ENCODE peak calls at places on chromosomes 6 and 20, in seven cellular contexts. R is MCF 10A; X is neural crest cell; G is stimulated activated CD4-positive, alpha-beta T cell treated with anti-CD3 and anti-CD28 coated beads, Interleukin-4, amount 100 ng/mL, for 48 hours; Q is COLO829; J is Ammon's horn; E is T-cell. K is an unnamed sample.

GRCh38 chr6:41975276-41975675 is 33.7 kb upstream of the CCND3 start:
- DNase-seq in R (no peak), X (no peak), G (no peak), Q (no peak), J (no peak), E (no peak), K (no peak)

GRCh38 chr6:75204222-75204958 is 1.5 kb downstream of the COL12A1 start:
- DNase-seq in R (peak; percentile 91), X (peak; percentile 70), G (no peak), Q (peak; percentile 79), J (peak; percentile 82), E (no peak), K (peak; percentile 44)

GRCh38 chr6:34982424-34982852 is 93.4 kb downstream of the ANKS1A start:
- DNase-seq in R (peak; percentile 7), X (no peak), G (no peak), Q (no peak), J (peak; percentile 79), E (no peak), K (no peak)

GRCh38 chr6:147161974-147162495 is 42.2 kb upstream of the STXBP5 start:
- DNase-seq in R (peak; percentile 84), X (no peak), G (no peak), Q (no peak), J (no peak), E (no peak), K (no peak)

GRCh38 chr6:49606696-49607390 is 29.8 kb downstream of the RHAG start:
- DNase-seq in R (peak; percentile 95), X (peak; percentile 25), G (no peak), Q (peak; percentile 89), J (peak; percentile 91), E (no peak), K (no peak)

GRCh38 chr20:61980647-61981583 is 84.8 kb downstream of the TAF4 start:
- DNase-seq in R (peak; percentile 26), X (no peak), G (no peak), Q (peak; percentile 51), J (no peak), E (no peak), K (no peak)

GRCh38 chr6:88982720-88983119 is 19.3 kb upstream of the RNGTT start:
- DNase-seq in R (peak; percentile 90), X (no peak), G (no peak), Q (peak; percentile 53), J (peak; percentile 77), E (no peak), K (no peak)

GRCh38 chr20:57160985-57161384 is 105.5 kb downstream of the BMP7 start:
- DNase-seq in R (peak; percentile 2), X (no peak), G (no peak), Q (no peak), J (no peak), E (no peak), K (no peak)

GRCh38 chr6:28607990-28608389 is 82.3 kb downstream of the GPX5 start:
- DNase-seq in R (no peak), X (no peak), G (no peak), Q (no peak), J (no peak), E (no peak), K (no peak)

GRCh38 chr6:25971187-25971811 is 8.7 kb downstream of the TRIM38 start:
- DNase-seq in R (peak; percentile 83), X (no peak), G (no peak), Q (peak; percentile 90), J (peak; percentile 11), E (no peak), K (no peak)

GRCh38 chr6:118495639-118496296 is 52.3 kb upstream of the PLN start:
- DNase-seq in R (peak; percentile 34), X (no peak), G (no peak), Q (peak; percentile 68), J (no peak), E (no peak), K (no peak)

GRCh38 chr6:710601-711571 is 17.9 kb upstream of the EXOC2 start:
- DNase-seq in R (peak; percentile 27), X (peak; percentile 12), G (peak; percentile 46), Q (no peak), J (peak; percentile 67), E (peak; percentile 22), K (peak; percentile 32)

GRCh38 chr6:16109659-16110300 is 19.1 kb upstream of the MYLIP start:
- DNase-seq in R (no peak), X (no peak), G (no peak), Q (no peak), J (no peak), E (no peak), K (no peak)

GRCh38 chr6:67679566-67680296 is 955.4 kb upstream of the ADGRB3 start:
- DNase-seq in R (no peak), X (no peak), G (no peak), Q (no peak), J (no peak), E (no peak), K (no peak)

GRCh38 chr20:50308513-50309279 is 118.1 kb downstream of the CEBPB start:
- DNase-seq in R (peak; percentile 99), X (no peak), G (no peak), Q (no peak), J (peak; percentile 85), E (peak; percentile 9), K (peak; percentile 93)

GRCh38 chr20:38109025-38109541 is 56.0 kb downstream of the TGM2 start:
- DNase-seq in R (peak; percentile 15), X (no peak), G (no peak), Q (no peak), J (no peak), E (no peak), K (no peak)

GRCh38 chr6:49341869-49342268 is 121.2 kb downstream of the MMUT start:
- DNase-seq in R (no peak), X (no peak), G (no peak), Q (no peak), J (no peak), E (no peak), K (no peak)

GRCh38 chr6:145569140-145569539 is 166.2 kb downstream of the EPM2A start:
- DNase-seq in R (no peak), X (no peak), G (no peak), Q (no peak), J (no peak), E (no peak), K (no peak)

GRCh38 chr20:38321959-38322598 is 18.1 kb downstream of the BPI start:
- DNase-seq in R (peak; percentile 63), X (peak; percentile 52), G (no peak), Q (peak; percentile 71), J (peak; percentile 84), E (no peak), K (no peak)

GRCh38 chr20:56574531-56575142 is 41.6 kb downstream of the FAM209B start:
- DNase-seq in R (peak; percentile 92), X (no peak), G (no peak), Q (no peak), J (no peak), E (no peak), K (no peak)

GRCh38 chr6:11366934-11367637 is 134.6 kb upstream of the NEDD9 start:
- DNase-seq in R (no peak), X (no peak), G (no peak), Q (no peak), J (no peak), E (no peak), K (no peak)

GRCh38 chr6:170222498-170223471 is 68.1 kb downstream of the DLL1 start:
- DNase-seq in R (peak; percentile 38), X (no peak), G (no peak), Q (no peak), J (no peak), E (no peak), K (no peak)

GRCh38 chr6:388202-388903 is 3.2 kb upstream of the IRF4 start:
- DNase-seq in R (peak; percentile 82), X (no peak), G (no peak), Q (no peak), J (no peak), E (no peak), K (no peak)

GRCh38 chr6:42404494-42404893 is 47.2 kb downstream of the TRERF1 start:
- DNase-seq in R (peak; percentile 89), X (no peak), G (peak; percentile 34), Q (no peak), J (no peak), E (no peak), K (no peak)

GRCh38 chr20:4256886-4257285 is 241.5 kb upstream of the RNF24 start:
- DNase-seq in R (no peak), X (no peak), G (no peak), Q (no peak), J (no peak), E (no peak), K (no peak)

GRCh38 chr6:147205690-147206600 is 1.7 kb downstream of the STXBP5 start:
- DNase-seq in R (peak; percentile 76), X (no peak), G (no peak), Q (no peak), J (peak; percentile 49), E (no peak), K (no peak)

GRCh38 chr6:135250234-135250633 is 69.1 kb downstream of the MYB start:
- DNase-seq in R (no peak), X (no peak), G (no peak), Q (no peak), J (no peak), E (no peak), K (no peak)

GRCh38 chr6:33974471-33974870 is 170.7 kb upstream of the MLN start:
- DNase-seq in R (no peak), X (no peak), G (no peak), Q (no peak), J (no peak), E (no peak), K (no peak)

GRCh38 chr20:24665196-24665595 is 195.8 kb downstream of the SYNDIG1 start:
- DNase-seq in R (no peak), X (no peak), G (no peak), Q (no peak), J (peak; percentile 55), E (no peak), K (no peak)

K was measured in omental fat pad.